ENCODE peak calls at places on chromosome 17, in ten cellular contexts. F, Q, N, B, J, E, V, C, P and G are unnamed samples.

GRCh38 chr17:74234482-74234881 is 21.1 kb downstream of the TTYH2 start:
- DNase-seq in F (no peak), Q (no peak), N (no peak), B (no peak), J (no peak), E (no peak), V (no peak), C (no peak), P (no peak), G (no peak)

GRCh38 chr17:65261682-65262636 is 124.8 kb downstream of the RGS9 start:
- DNase-seq in F (no peak), Q (no peak), N (no peak), B (no peak), J (no peak), E (no peak), V (no peak), C (no peak), P (peak; percentile 37), G (no peak)

GRCh38 chr17:50571681-50572080 is 11.2 kb downstream of the CACNA1G start:
- DNase-seq in F (no peak), Q (no peak), N (no peak), B (no peak), J (no peak), E (no peak), V (no peak), C (no peak), P (no peak), G (no peak)

GRCh38 chr17:50506298-50506697 is 1.9 kb upstream of the MYCBPAP start:
- DNase-seq in F (no peak), Q (no peak), N (no peak), B (no peak), J (no peak), E (no peak), V (no peak), C (no peak), P (no peak), G (no peak)

GRCh38 chr17:81821603-81822311 is 11.3 kb downstream of the MCRIP1 start:
- DNase-seq in F (peak; percentile 58), Q (peak; percentile 80), N (peak; percentile 38), B (peak; percentile 91), J (no peak), E (no peak), V (no peak), C (no peak), P (peak; percentile 86), G (peak; percentile 78)

GRCh38 chr17:27793906-27794380 is 6.4 kb downstream of the NOS2 start:
- DNase-seq in F (no peak), Q (no peak), N (no peak), B (no peak), J (no peak), E (no peak), V (no peak), C (no peak), P (no peak), G (no peak)

GRCh38 chr17:50268632-50269287 is 5.5 kb upstream of the TMEM92 start:
- DNase-seq in F (peak; percentile 18), Q (no peak), N (no peak), B (no peak), J (no peak), E (no peak), V (no peak), C (peak; percentile 11), P (no peak), G (no peak)

GRCh38 chr17:33950061-33950460 is 305.0 kb upstream of the CCL2 start:
- DNase-seq in F (no peak), Q (no peak), N (no peak), B (no peak), J (no peak), E (no peak), V (no peak), C (no peak), P (no peak), G (no peak)